ENCODE peak calls at places on chromosomes 2 and 18, in nine cellular contexts. Q, C, W, J, S, H, T, X and G are unnamed samples.

GRCh38 chr2:145411493-145411892 is 891.6 kb upstream of the ZEB2 start:
- DNase-seq in Q (no peak), C (no peak), W (no peak), J (no peak), S (no peak), H (no peak), T (no peak), X (peak), G (peak)

GRCh38 chr2:128786296-128786695 is 467.6 kb upstream of the HS6ST1 start:
- DNase-seq in Q (no peak), C (no peak), W (no peak), J (no peak), S (no peak), H (no peak), T (no peak), X (no peak), G (peak)

GRCh38 chr2:117085256-117085655 is 729.2 kb upstream of the DDX18 start:
- DNase-seq in Q (no peak), C (no peak), W (no peak), J (no peak), S (no peak), H (no peak), T (no peak), X (no peak), G (no peak)

GRCh38 chr2:182444806-182445205 is 18.0 kb upstream of the PDE1A start:
- DNase-seq in Q (peak), C (no peak), W (no peak), J (no peak), S (no peak), H (peak), T (no peak), X (no peak), G (no peak)

GRCh38 chr2:191264647-191265079 is 19.5 kb downstream of the MYO1B start:
- DNase-seq in Q (peak), C (no peak), W (peak), J (no peak), S (no peak), H (peak), T (peak), X (no peak), G (no peak)

GRCh38 chr2:20213651-20214565 is 11.0 kb downstream of the SDC1 start:
- DNase-seq in Q (no peak), C (no peak), W (no peak), J (peak), S (no peak), H (peak), T (no peak), X (no peak), G (peak)

GRCh38 chr18:68714356-68714706 is 577 bp downstream of the TMX3 start:
- DNase-seq in Q (peak), C (no peak), W (no peak), J (peak), S (peak), H (no peak), T (no peak), X (no peak), G (peak)

GRCh38 chr2:6934329-6934728 is 17.1 kb downstream of the RNF144A start:
- DNase-seq in Q (no peak), C (no peak), W (no peak), J (no peak), S (no peak), H (no peak), T (no peak), X (no peak), G (no peak)

GRCh38 chr18:28905509-28905908 is 728.6 kb upstream of the CDH2 start:
- DNase-seq in Q (peak), C (no peak), W (peak), J (no peak), S (no peak), H (peak), T (peak), X (no peak), G (peak)

GRCh38 chr2:238255146-238255545 is 15.3 kb upstream of the HES6 start:
- DNase-seq in Q (no peak), C (no peak), W (no peak), J (peak), S (no peak), H (no peak), T (no peak), X (no peak), G (no peak)

GRCh38 chr2:238256111-238256510 is 16.3 kb upstream of the HES6 start:
- DNase-seq in Q (no peak), C (no peak), W (no peak), J (no peak), S (no peak), H (no peak), T (no peak), X (no peak), G (no peak)

GRCh38 chr2:238255636-238256035 is 15.8 kb upstream of the HES6 start:
- DNase-seq in Q (no peak), C (no peak), W (no peak), J (no peak), S (no peak), H (no peak), T (no peak), X (no peak), G (no peak)

GRCh38 chr2:238257786-238258700 is 18.2 kb upstream of the HES6 start:
- DNase-seq in Q (no peak), C (no peak), W (no peak), J (peak), S (no peak), H (no peak), T (no peak), X (no peak), G (no peak)

DNA sequence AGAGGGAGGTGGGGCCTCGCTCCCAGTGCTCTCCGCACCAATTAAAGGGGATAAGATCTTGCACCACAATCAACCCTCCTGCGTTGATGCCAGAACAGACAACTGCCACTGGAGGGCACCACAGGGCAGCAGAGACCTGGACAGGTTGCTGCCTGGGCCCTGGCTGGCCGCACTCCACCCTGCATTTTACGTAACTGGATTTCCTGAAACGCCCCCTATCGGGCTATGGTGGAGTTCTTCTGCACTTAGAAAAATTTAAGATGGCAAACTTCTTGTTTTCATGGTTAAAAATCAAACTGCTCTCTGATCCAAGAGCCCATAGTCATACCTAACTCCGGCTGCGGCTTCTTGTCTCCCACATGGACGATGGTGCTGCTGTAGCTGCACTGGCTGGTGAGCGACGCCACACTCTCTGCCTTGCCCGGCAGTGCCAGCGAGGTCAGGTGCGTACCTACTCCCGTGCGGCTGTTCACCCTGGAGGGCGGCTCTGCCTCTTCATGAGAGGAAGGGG is 16.8 kb upstream of the HES6 start:
- DNase-seq in Q (peak), C (peak), W (peak), J (peak), S (peak), H (peak), T (peak), X (peak), G (peak)
- TF ChIP-seq CTCF in Q (peak), C (peak), W (peak), J (peak), S (peak), H (peak), T (peak), X (peak), G (peak)

DNA sequence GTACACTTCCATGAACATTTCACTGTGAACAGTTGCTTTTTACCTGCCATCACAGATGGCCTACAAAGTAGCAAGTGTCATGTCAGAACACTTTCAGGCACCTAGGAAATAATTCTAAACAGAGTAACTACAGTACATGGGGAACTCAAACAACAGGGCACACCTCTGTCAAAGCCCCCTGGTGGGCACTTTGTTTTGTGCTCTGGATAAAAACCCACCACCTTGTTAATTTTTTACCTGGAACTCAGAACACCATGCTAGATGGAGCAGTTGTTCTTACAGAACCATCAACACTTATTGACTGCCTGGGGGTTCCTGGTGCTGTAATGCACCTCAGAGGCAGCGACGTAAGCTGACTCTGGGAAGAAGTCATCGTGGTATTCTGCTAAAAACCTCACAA is 2.3 kb downstream of the MSL3B start:
- DNase-seq in Q (no peak), C (no peak), W (no peak), J (peak), S (no peak), H (no peak), T (no peak), X (no peak), G (no peak)
- TF ChIP-seq CTCF in Q (peak), C (no peak), W (peak), J (peak), S (peak), H (peak), T (no peak), X (no peak), G (peak)

GRCh38 chr2:239093956-239094355 is 246.1 kb downstream of the TWIST2 start:
- DNase-seq in Q (no peak), C (no peak), W (no peak), J (no peak), S (no peak), H (no peak), T (no peak), X (no peak), G (no peak)
- TF ChIP-seq CTCF in Q (no peak), C (no peak), W (peak), J (no peak), S (no peak), H (no peak), T (no peak), X (no peak), G (no peak)

DNA sequence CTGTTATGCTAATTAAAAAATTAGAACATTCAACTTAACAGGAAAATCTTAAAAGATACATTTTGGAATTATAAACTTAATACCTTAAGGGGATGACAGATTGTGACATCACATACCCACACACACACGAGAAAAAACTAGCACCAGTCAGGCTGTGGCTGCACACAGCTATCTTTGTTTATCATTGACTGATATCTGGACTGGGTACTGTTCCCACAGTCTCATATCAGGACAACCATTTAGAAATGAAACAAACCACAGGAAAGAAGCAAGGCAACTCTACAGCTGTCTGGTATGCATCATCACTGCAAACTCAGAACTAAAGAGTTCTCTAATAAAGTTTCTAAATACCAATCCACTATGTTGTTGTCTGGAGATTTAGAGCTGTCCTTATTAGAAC is 210.9 kb upstream of the SMAD7 start:
- DNase-seq in Q (peak), C (no peak), W (peak), J (no peak), S (no peak), H (peak), T (peak), X (peak), G (no peak)
- TF ChIP-seq CTCF in Q (no peak), C (no peak), W (no peak), J (no peak), S (no peak), H (no peak), T (no peak), X (no peak), G (no peak)

DNA sequence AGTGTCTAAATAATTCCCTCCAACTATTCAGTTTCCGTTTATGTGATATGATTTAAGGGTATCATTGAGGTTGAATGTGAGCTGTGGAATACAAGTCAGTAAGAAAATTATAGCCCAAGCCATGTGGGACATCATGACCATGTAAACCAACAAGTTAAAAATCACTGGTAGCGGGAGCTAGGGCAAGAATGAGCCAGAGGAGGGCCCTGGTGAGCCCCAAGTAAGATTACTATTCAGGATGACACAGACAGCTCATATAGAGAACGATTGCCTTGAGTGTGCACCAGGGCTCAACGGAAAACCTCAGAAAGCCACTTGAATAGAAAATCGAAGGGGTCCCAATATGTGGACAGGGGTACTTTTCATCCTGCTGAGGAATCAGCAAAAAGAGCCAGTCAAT is 87.8 kb upstream of the RBMS1 start:
- DNase-seq in Q (no peak), C (no peak), W (no peak), J (peak), S (peak), H (no peak), T (no peak), X (no peak), G (peak)
- TF ChIP-seq CTCF in Q (no peak), C (no peak), W (no peak), J (peak), S (no peak), H (no peak), T (no peak), X (no peak), G (peak)

GRCh38 chr2:85199692-85200091 is 66.5 kb downstream of the TCF7L1 start:
- DNase-seq in Q (no peak), C (no peak), W (peak), J (no peak), S (no peak), H (peak), T (peak), X (no peak), G (no peak)
- TF ChIP-seq CTCF in Q (no peak), C (no peak), W (no peak), J (no peak), S (no peak), H (no peak), T (no peak), X (no peak), G (no peak)

GRCh38 chr2:234611209-234611608 is 114.3 kb upstream of the ARL4C start:
- DNase-seq in Q (no peak), C (no peak), W (no peak), J (no peak), S (no peak), H (no peak), T (no peak), X (no peak), G (no peak)
- TF ChIP-seq CTCF in Q (peak), C (no peak), W (peak), J (peak), S (peak), H (peak), T (peak), X (no peak), G (peak)

DNA sequence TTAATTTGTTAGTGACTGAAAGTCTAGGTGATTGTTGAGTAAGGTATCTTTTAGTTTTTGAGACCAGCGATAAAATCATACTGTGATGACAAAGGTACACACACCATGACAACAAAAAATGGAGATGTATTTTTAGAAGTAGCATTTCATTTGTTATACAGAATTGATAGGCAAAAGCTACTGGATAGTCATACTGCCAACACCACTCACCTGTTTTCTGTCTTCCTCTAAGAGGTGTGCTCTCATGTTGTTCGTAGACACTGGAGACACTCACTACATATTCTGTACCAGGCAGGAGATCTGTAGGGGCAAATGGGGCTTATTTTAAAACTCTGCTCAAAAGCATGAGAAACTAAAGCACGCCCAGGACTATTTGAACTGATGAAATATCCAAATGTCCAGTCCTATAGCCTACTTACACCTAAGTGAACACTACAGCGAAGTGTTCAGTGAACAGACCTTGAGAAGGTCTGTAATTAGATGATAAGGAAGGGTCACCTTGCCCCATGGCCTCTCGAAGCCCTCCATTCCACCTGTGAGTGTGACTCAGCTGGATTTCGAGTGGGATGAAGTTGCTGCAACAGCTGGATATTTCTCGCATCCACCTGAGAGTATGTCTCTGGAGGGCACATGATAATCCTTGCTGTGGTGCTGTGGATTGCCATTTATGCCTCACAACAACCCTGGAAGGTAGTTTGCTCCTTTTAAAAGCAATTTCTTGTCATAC is 47.7 kb downstream of the FN1 start:
- DNase-seq in Q (no peak), C (no peak), W (no peak), J (no peak), S (no peak), H (no peak), T (no peak), X (no peak), G (no peak)
- TF ChIP-seq CTCF in Q (no peak), C (no peak), W (no peak), J (no peak), S (no peak), H (no peak), T (no peak), X (no peak), G (no peak)

GRCh38 chr2:43576983-43577892 is 18.6 kb downstream of the THADA start:
- DNase-seq in Q (peak), C (peak), W (peak), J (no peak), S (no peak), H (peak), T (peak), X (peak), G (peak)
- TF ChIP-seq CTCF in Q (peak), C (peak), W (peak), J (peak), S (peak), H (peak), T (peak), X (peak), G (peak)

GRCh38 chr2:136863874-136864273 is 98.5 kb downstream of the THSD7B start:
- DNase-seq in Q (peak), C (no peak), W (no peak), J (no peak), S (no peak), H (no peak), T (no peak), X (no peak), G (no peak)
- TF ChIP-seq CTCF in Q (no peak), C (no peak), W (no peak), J (no peak), S (no peak), H (no peak), T (no peak), X (no peak), G (no peak)